ENCODE peak calls at places on chromosomes 7 and 10, in four cellular contexts. One of them, this sample, is unnamed.

GRCh38 chr7:33446551-33446950 is 317.2 kb downstream of the BBS9 start:
- DNase-seq in neural progenitor cell: no peak
- DNase-seq in stimulated activated CD4-positive, alpha-beta T cell treated with anti-CD3 and anti-CD28 coated beads, Interleukin-2, amount 100 ng/mL, for 4 hours: no peak
- DNase-seq in cardiac fibroblast: no peak
- DNase-seq in this sample: no peak

GRCh38 chr10:97722980-97723379 is 9.4 kb downstream of the MARVELD1 start:
- DNase-seq in neural progenitor cell: no peak
- DNase-seq in stimulated activated CD4-positive, alpha-beta T cell treated with anti-CD3 and anti-CD28 coated beads, Interleukin-2, amount 100 ng/mL, for 4 hours: no peak
- DNase-seq in cardiac fibroblast: no peak
- DNase-seq in this sample: no peak

GRCh38 chr10:11162828-11163599 is 145.3 kb downstream of the CELF2 start:
- DNase-seq in cardiac fibroblast: peak; percentile 15
- DNase-seq in stimulated activated CD4-positive, alpha-beta T cell treated with anti-CD3 and anti-CD28 coated beads, Interleukin-2, amount 100 ng/mL, for 4 hours: no peak
- DNase-seq in neural progenitor cell: no peak
- DNase-seq in this sample: peak; percentile 60

GRCh38 chr7:8322667-8323066 is 60.7 kb upstream of the ICA1 start:
- DNase-seq in cardiac fibroblast: no peak
- DNase-seq in neural progenitor cell: no peak
- DNase-seq in stimulated activated CD4-positive, alpha-beta T cell treated with anti-CD3 and anti-CD28 coated beads, Interleukin-2, amount 100 ng/mL, for 4 hours: no peak
- DNase-seq in this sample: no peak

GRCh38 chr7:13117103-13117502 is 429.7 kb downstream of the ARL4A start:
- DNase-seq in neural progenitor cell: peak; percentile 16
- DNase-seq in cardiac fibroblast: peak; percentile 27
- DNase-seq in stimulated activated CD4-positive, alpha-beta T cell treated with anti-CD3 and anti-CD28 coated beads, Interleukin-2, amount 100 ng/mL, for 4 hours: no peak
- DNase-seq in this sample: no peak

GRCh38 chr7:981793-982510 is 1.0 kb upstream of the CYP2W1 start:
- DNase-seq in stimulated activated CD4-positive, alpha-beta T cell treated with anti-CD3 and anti-CD28 coated beads, Interleukin-2, amount 100 ng/mL, for 4 hours: no peak
- DNase-seq in neural progenitor cell: no peak
- DNase-seq in cardiac fibroblast: no peak
- DNase-seq in this sample: no peak

GRCh38 chr7:1324028-1324900 is 91.6 kb downstream of the UNCX start:
- DNase-seq in stimulated activated CD4-positive, alpha-beta T cell treated with anti-CD3 and anti-CD28 coated beads, Interleukin-2, amount 100 ng/mL, for 4 hours: no peak
- DNase-seq in cardiac fibroblast: no peak
- DNase-seq in neural progenitor cell: no peak
- DNase-seq in this sample: no peak

GRCh38 chr7:89238156-89238555 is 442.6 kb upstream of the TEX47 start:
- DNase-seq in neural progenitor cell: no peak
- DNase-seq in stimulated activated CD4-positive, alpha-beta T cell treated with anti-CD3 and anti-CD28 coated beads, Interleukin-2, amount 100 ng/mL, for 4 hours: no peak
- DNase-seq in cardiac fibroblast: no peak
- DNase-seq in this sample: no peak

GRCh38 chr7:92976931-92977330 is 140.6 kb upstream of the CDK6 start:
- DNase-seq in cardiac fibroblast: no peak
- DNase-seq in neural progenitor cell: no peak
- DNase-seq in stimulated activated CD4-positive, alpha-beta T cell treated with anti-CD3 and anti-CD28 coated beads, Interleukin-2, amount 100 ng/mL, for 4 hours: no peak
- DNase-seq in this sample: no peak

GRCh38 chr10:98425511-98426352 is 10.8 kb upstream of the PYROXD2 start:
- DNase-seq in cardiac fibroblast: peak; percentile 49
- DNase-seq in neural progenitor cell: peak; percentile 72
- DNase-seq in stimulated activated CD4-positive, alpha-beta T cell treated with anti-CD3 and anti-CD28 coated beads, Interleukin-2, amount 100 ng/mL, for 4 hours: peak; percentile 9
- DNase-seq in this sample: peak; percentile 16

GRCh38 chr10:123800299-123800698 is 91.3 kb downstream of the CPXM2 start:
- DNase-seq in neural progenitor cell: no peak
- DNase-seq in cardiac fibroblast: peak; percentile 7
- DNase-seq in stimulated activated CD4-positive, alpha-beta T cell treated with anti-CD3 and anti-CD28 coated beads, Interleukin-2, amount 100 ng/mL, for 4 hours: no peak
- DNase-seq in this sample: no peak